ENCODE peak calls at places on chromosomes 13 and 19, in five cellular contexts. Z is K562, K is SK-N-SH, Q is GM12878, J is HepG2. D is an unnamed sample.

GRCh38 chr13:29918845-29919244 is 68.4 kb upstream of the UBL3 start:
- DNase-seq in J (no peak), Z (no peak), K (no peak), Q (no peak), D (no peak)

GRCh38 chr19:615619-616018 is 17.7 kb downstream of the POLRMT start:
- DNase-seq in Q (no peak), Z (no peak), K (no peak), J (no peak), D (no peak)

GRCh38 chr19:35901854-35902661 is at the start of gene HCST:
- DNase-seq in Q (no peak), J (no peak), Z (no peak), K (no peak), D (no peak)

GRCh38 chr13:98775844-98776598 is 23.5 kb upstream of the SLC15A1 start:
- DNase-seq in Z (peak), J (peak), Q (no peak), K (no peak), D (no peak)

GRCh38 chr13:51619614-51620013 is 35.4 kb downstream of the WDFY2 start:
- DNase-seq in Z (no peak), J (no peak), Q (no peak), K (no peak), D (no peak)

GRCh38 chr13:35994131-35994966 is 136.8 kb downstream of the DCLK1 start:
- DNase-seq in J (no peak), K (no peak), Q (no peak), Z (no peak), D (no peak)

GRCh38 chr19:15166700-15167099 is 34.1 kb downstream of the NOTCH3 start:
- DNase-seq in Q (no peak), K (no peak), Z (peak), J (no peak), D (no peak)

GRCh38 chr13:72726721-72727416 is 560 bp downstream of the MZT1 start:
- DNase-seq in K (peak), Q (no peak), J (peak), Z (peak), D (peak)

GRCh38 chr13:112638157-112638750 is 50.3 kb upstream of the TUBGCP3 start:
- DNase-seq in J (no peak), Q (no peak), Z (no peak), K (no peak), D (no peak)

GRCh38 chr13:74574964-74575728 is 440.9 kb upstream of the KLF12 start:
- DNase-seq in Z (no peak), K (peak), J (no peak), Q (no peak), D (peak)

GRCh38 chr13:74575729-74576125 is 441.5 kb upstream of the KLF12 start:
- DNase-seq in Q (no peak), J (no peak), Z (peak), K (peak), D (peak)

GRCh38 chr13:74573654-74574053 is 439.4 kb upstream of the KLF12 start:
- DNase-seq in J (peak), K (no peak), Z (peak), Q (no peak), D (peak)

GRCh38 chr13:74571811-74572210 is 437.6 kb upstream of the KLF12 start:
- DNase-seq in Z (no peak), J (no peak), K (no peak), Q (no peak), D (no peak)

DNA sequence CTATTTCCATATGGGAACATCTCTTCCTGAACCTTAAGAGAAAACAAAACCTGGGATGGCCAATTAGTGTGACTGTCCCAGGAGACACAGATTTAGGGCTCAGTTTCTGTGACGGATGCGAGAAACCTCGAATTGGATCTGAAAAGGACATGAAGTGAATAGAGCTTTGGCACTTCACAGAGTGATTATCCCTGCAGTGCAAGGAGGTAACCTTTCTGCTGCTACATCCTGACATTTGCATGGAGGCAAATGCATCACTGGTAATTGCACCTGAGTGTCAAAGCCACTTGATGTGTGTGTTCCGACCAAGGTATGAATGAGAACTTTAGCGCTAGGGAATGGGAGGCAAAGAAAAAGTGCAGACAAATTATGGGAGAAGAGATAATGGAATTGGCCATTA is 442.3 kb upstream of the KLF12 start:
- DNase-seq in Q (no peak), K (no peak), J (no peak), Z (no peak), D (no peak)
- TF ChIP-seq FOXM1 in Q (no peak), K (no peak), J (no peak), Z (no peak), D (no peak)

GRCh38 chr19:55625004-55625326 is 599 bp upstream of the ZNF784 start:
- DNase-seq in Z (no peak), Q (no peak), K (peak), J (no peak), D (no peak)

GRCh38 chr19:55626350-55626749 is 2.0 kb upstream of the ZNF784 start:
- DNase-seq in K (no peak), Q (no peak), Z (no peak), J (no peak), D (no peak)

GRCh38 chr19:55623130-55623868 is 1.1 kb downstream of the ZNF784 start:
- DNase-seq in Q (no peak), J (no peak), Z (peak), K (peak), D (no peak)

GRCh38 chr19:55622242-55622969 is 2.0 kb downstream of the ZNF784 start:
- DNase-seq in Q (no peak), J (no peak), Z (peak), K (no peak), D (no peak)

DNA sequence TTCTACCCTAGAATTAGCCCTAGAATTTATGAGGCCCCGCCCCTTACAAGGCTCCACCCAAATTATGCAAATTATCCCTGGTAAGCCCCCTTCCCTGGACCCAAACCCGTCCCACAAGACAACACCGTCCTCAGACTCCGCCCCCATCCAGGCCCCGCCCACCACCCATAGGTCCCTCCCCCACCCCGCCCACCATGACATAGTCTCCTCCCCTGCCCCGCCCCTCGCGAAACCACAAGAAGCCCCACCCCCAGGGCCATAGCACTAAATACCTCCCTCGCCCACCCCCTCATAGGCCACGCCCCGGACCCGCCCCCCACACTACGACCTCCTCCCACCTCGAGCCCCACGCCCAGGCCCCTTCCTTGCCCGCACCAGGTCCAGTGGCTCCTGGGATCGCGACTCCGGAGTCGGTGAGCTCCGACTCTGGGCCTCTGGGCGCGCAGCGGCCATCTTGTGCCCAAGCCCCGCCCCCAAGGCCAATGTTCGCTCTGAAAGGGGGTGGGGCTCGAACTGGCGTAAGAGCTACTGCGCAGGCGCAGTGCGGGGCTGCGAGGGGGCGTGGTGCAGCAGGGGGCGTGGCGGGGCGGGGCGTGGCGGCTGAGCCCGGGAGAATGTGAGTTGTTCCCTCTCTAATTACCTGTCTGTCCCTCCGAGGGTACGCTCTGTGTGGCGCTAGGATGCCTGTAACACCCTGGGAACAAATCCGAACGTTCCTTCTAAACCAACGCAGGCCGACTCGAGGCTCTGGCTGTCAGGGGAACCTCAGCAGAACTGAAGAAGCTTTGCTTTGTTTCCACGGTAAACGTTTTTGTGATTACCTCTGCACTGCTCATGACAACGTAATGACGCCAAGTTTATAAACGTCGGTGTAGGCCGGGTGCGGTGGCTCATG is at the start of gene ZNF784:
- DNase-seq in Q (no peak), J (peak), K (peak), Z (peak), D (peak)
- TF ChIP-seq FOXM1 in Q (no peak), J (no peak), K (no peak), Z (no peak), D (no peak)

GRCh38 chr19:33499671-33500506 is 21.7 kb downstream of the PEPD start:
- DNase-seq in Q (no peak), K (peak), Z (no peak), J (no peak), D (no peak)
- TF ChIP-seq FOXM1 in Q (no peak), K (no peak), Z (no peak), J (no peak), D (no peak)

DNA sequence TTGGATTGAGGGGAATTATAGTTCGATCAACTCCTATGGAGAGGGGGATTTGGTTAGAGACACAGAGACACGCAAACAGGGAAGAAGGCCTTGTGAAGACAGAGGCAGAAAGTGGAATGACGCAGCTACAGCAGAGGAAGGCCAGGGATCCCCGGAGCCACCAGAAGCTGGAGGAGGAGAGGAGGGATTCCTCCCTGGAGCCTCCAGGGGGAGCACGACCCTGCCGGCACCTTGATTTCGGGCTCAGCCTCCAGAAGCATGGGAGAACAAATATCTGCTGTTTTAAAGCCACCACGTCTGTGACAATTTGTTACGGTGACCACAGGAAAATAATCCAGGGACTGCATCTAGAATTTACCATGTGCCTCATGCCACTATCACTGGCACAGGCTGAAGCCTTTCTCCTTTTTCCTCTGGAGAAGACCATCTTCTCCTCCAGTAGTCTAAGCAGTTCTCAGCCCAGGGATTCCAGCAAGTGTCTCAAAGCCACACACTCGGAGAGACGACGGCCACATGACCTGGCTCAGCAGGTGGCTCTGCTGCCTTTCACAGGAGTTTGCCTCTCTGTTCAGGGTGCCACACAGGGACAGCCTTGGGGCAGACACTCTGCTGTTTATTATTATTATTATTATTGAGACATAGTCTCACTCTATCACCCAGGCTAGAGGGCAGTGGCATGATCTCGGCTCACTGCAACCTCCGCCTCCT is 39.9 kb upstream of the CCNE1 start:
- DNase-seq in Q (no peak), Z (peak), K (peak), J (peak), D (peak)
- TF ChIP-seq FOXM1 in Q (no peak), Z (no peak), K (no peak), J (no peak), D (no peak)